ENCODE peak calls at places on chromosomes 5 and 9, in five cellular contexts. U, C, J, L and G are unnamed samples.
A peak's percentile ranks its signal among the peaks of the same experiment; 100 is the strongest.

GRCh38 chr9:134597041-134597913 is 44.3 kb upstream of the COL5A1 start:
- DNase-seq in U (no peak), C (no peak), J (no peak), L (peak; percentile 35), G (no peak)

GRCh38 chr5:12358371-12359090 is 454.3 kb upstream of the CTNND2 start:
- DNase-seq in U (no peak), C (no peak), J (no peak), L (no peak), G (no peak)

GRCh38 chr9:70510157-70510770 is 95.8 kb upstream of the KLF9 start:
- DNase-seq in U (no peak), C (no peak), J (peak; percentile 12), L (peak; percentile 79), G (no peak)

GRCh38 chr9:134571946-134572914 is 69.4 kb upstream of the COL5A1 start:
- DNase-seq in U (peak; percentile 47), C (peak; percentile 64), J (no peak), L (peak; percentile 36), G (no peak)

GRCh38 chr9:2663886-2664674 is 42.5 kb downstream of the VLDLR start:
- DNase-seq in U (no peak), C (no peak), J (no peak), L (no peak), G (no peak)

GRCh38 chr5:145984072-145984471 is 47.7 kb downstream of the SH3RF2 start:
- DNase-seq in U (no peak), C (no peak), J (no peak), L (no peak), G (no peak)

GRCh38 chr5:137622850-137623249 is 113.0 kb downstream of the KLHL3 start:
- DNase-seq in U (peak; percentile 39), C (peak; percentile 92), J (no peak), L (peak; percentile 73), G (no peak)

GRCh38 chr5:133959643-133960042 is 8.8 kb downstream of the C5orf15 start:
- DNase-seq in U (no peak), C (no peak), J (no peak), L (no peak), G (no peak)

GRCh38 chr5:111774525-111774924 is 17.5 kb upstream of the NREP start:
- DNase-seq in U (peak; percentile 50), C (no peak), J (no peak), L (no peak), G (no peak)

GRCh38 chr5:148932355-148932935 is 106.0 kb downstream of the ADRB2 start:
- DNase-seq in U (no peak), C (no peak), J (no peak), L (no peak), G (no peak)

GRCh38 chr5:52065182-52065581 is 681.9 kb downstream of the ISL1 start:
- DNase-seq in U (no peak), C (no peak), J (no peak), L (no peak), G (no peak)

GRCh38 chr5:110807174-110807573 is 68.4 kb downstream of the SLC25A46 start:
- DNase-seq in U (no peak), C (no peak), J (no peak), L (no peak), G (no peak)

GRCh38 chr9:14140121-14140520 is 173.8 kb downstream of the NFIB start:
- DNase-seq in U (no peak), C (no peak), J (no peak), L (no peak), G (no peak)

GRCh38 chr5:90571147-90571773 is 12.7 kb downstream of the ADGRV1 start:
- DNase-seq in U (no peak), C (no peak), J (no peak), L (no peak), G (no peak)

GRCh38 chr5:138656916-138657315 is 81.7 kb upstream of the HSPA9 start:
- DNase-seq in U (no peak), C (no peak), J (no peak), L (no peak), G (no peak)

GRCh38 chr9:14203366-14204056 is 110.4 kb downstream of the NFIB start:
- DNase-seq in U (no peak), C (peak; percentile 88), J (no peak), L (peak; percentile 77), G (no peak)

GRCh38 chr9:33524431-33524947 is 438 bp downstream of the ANKRD18B start:
- DNase-seq in U (no peak), C (no peak), J (peak; percentile 12), L (peak; percentile 55), G (no peak)

GRCh38 chr5:134111741-134112647 is 2.5 kb upstream of the TCF7 start:
- DNase-seq in U (no peak), C (no peak), J (peak; percentile 45), L (no peak), G (no peak)

GRCh38 chr5:142839711-142840441 is 69.7 kb downstream of the ARHGAP26 start:
- DNase-seq in U (no peak), C (peak; percentile 81), J (no peak), L (no peak), G (no peak)

GRCh38 chr5:34751807-34752736 is 86.9 kb upstream of the TTC23L start:
- DNase-seq in U (no peak), C (no peak), J (no peak), L (no peak), G (no peak)

GRCh38 chr9:108913391-108913790 is 20.5 kb downstream of the ELP1 start:
- DNase-seq in U (no peak), C (no peak), J (no peak), L (no peak), G (no peak)

GRCh38 chr9:135906291-135907005 is 898 bp downstream of the CAMSAP1 start:
- DNase-seq in U (no peak), C (no peak), J (no peak), L (peak; percentile 73), G (no peak)

GRCh38 chr5:76715734-76716455 is at the start of gene F2R:
- DNase-seq in U (peak; percentile 89), C (peak; percentile 84), J (peak; percentile 54), L (peak; percentile 79), G (no peak)

GRCh38 chr9:128882677-128883590 is 1.0 kb downstream of the LRRC8A start:
- DNase-seq in U (no peak), C (peak; percentile 81), J (peak; percentile 27), L (no peak), G (no peak)

GRCh38 chr5:43514471-43514815 is 505 bp downstream of the C5orf34 start:
- DNase-seq in U (peak; percentile 61), C (no peak), J (no peak), L (no peak), G (no peak)

GRCh38 chr5:97534166-97534565 is 351.1 kb upstream of the RIOK2 start:
- DNase-seq in U (no peak), C (no peak), J (peak; percentile 13), L (no peak), G (peak; percentile 80)

GRCh38 chr9:136057236-136058151 is 37.6 kb downstream of the NACC2 start:
- DNase-seq in U (no peak), C (no peak), J (no peak), L (no peak), G (no peak)

GRCh38 chr9:38073882-38074281 is 4.9 kb upstream of the SHB start:
- DNase-seq in U (no peak), C (no peak), J (no peak), L (no peak), G (no peak)